ENCODE peak calls at places on chromosomes 13 and 19, in five cellular contexts. L, K, J, U and I are unnamed samples.

GRCh38 chr19:4066176-4066606 is 508 bp downstream of the ZBTB7A start:
- DNase-seq in U (no peak), J (peak), K (peak), L (peak), I (no peak)

GRCh38 chr19:13441810-13442512 is 64.3 kb downstream of the CACNA1A start:
- DNase-seq in K (peak), J (peak), U (peak), L (peak), I (no peak)

GRCh38 chr13:108915095-108915633 is 285.8 kb downstream of the MYO16 start:
- DNase-seq in J (no peak), K (no peak), U (no peak), L (no peak), I (no peak)

GRCh38 chr13:21689097-21689496 is 18.2 kb downstream of the FGF9 start:
- DNase-seq in L (no peak), J (no peak), K (no peak), U (no peak), I (no peak)

GRCh38 chr19:32397736-32398135 is 7.8 kb upstream of the DPY19L3 start:
- DNase-seq in J (no peak), U (no peak), K (no peak), L (no peak), I (no peak)

GRCh38 chr19:372306-372890 is 27.8 kb upstream of the MIER2 start:
- DNase-seq in U (no peak), L (no peak), K (no peak), J (no peak), I (no peak)

GRCh38 chr19:40213882-40214570 is 4.2 kb downstream of the TTC9B start:
- DNase-seq in J (no peak), U (no peak), K (no peak), L (no peak), I (no peak)

GRCh38 chr19:14363203-14364097 is 17.8 kb upstream of the ADGRE5 start:
- DNase-seq in L (no peak), J (no peak), U (no peak), K (peak), I (peak)

GRCh38 chr13:101514695-101515275 is 62.3 kb downstream of the ITGBL1 start:
- DNase-seq in K (no peak), U (peak), L (no peak), J (no peak), I (no peak)

GRCh38 chr13:51772105-51772455 is 31.9 kb downstream of the DHRS12 start:
- DNase-seq in J (no peak), U (no peak), K (no peak), L (no peak), I (no peak)

GRCh38 chr19:16327501-16327900 is 2.9 kb downstream of the KLF2 start:
- DNase-seq in K (no peak), L (no peak), U (peak), J (peak), I (no peak)

GRCh38 chr19:54561840-54562239 is 11.8 kb upstream of the LILRA2 start:
- DNase-seq in K (no peak), J (no peak), L (no peak), U (no peak), I (no peak)

GRCh38 chr13:19085876-19086275 is 95.7 kb downstream of the TUBA3C start:
- DNase-seq in L (no peak), J (no peak), U (no peak), K (no peak), I (no peak)

GRCh38 chr13:93963266-93964131 is 516.0 kb downstream of the DCT start:
- DNase-seq in J (no peak), K (no peak), L (no peak), U (no peak), I (no peak)

GRCh38 chr13:38590796-38591507 is 95.9 kb upstream of the FREM2 start:
- DNase-seq in K (no peak), J (no peak), L (no peak), U (no peak), I (no peak)

GRCh38 chr19:35202722-35203674 is 25.5 kb downstream of the FAM187B start:
- DNase-seq in L (no peak), J (no peak), U (no peak), K (no peak), I (no peak)

GRCh38 chr13:113153810-113154748 is 4.4 kb upstream of the PROZ start:
- DNase-seq in J (peak), L (peak), K (peak), U (peak), I (peak)

GRCh38 chr19:31676271-31677004 is 327.2 kb upstream of the TSHZ3 start:
- DNase-seq in K (no peak), U (peak), L (no peak), J (no peak), I (no peak)

GRCh38 chr13:73215807-73216206 is 157.0 kb downstream of the KLF5 start:
- DNase-seq in L (no peak), U (no peak), J (no peak), K (peak), I (no peak)

GRCh38 chr13:64371045-64371444 is 2859.1 kb downstream of the PCDH9 start:
- DNase-seq in U (no peak), L (no peak), J (no peak), K (no peak), I (no peak)

GRCh38 chr13:88701551-88701950 is 1030.4 kb downstream of the SLITRK5 start:
- DNase-seq in K (no peak), L (no peak), J (no peak), U (no peak), I (no peak)